ENCODE peak calls at places on chromosomes 16 and 17, in six cellular contexts. K, B, H, O, V and J are unnamed samples.
A peak's percentile ranks its signal among the peaks of the same experiment; 100 is the strongest.

GRCh38 chr17:38403491-38403890 is 24.8 kb upstream of the ARHGAP23 start:
- DNase-seq in V (no peak), H (no peak), O (no peak), B (no peak), K (peak; percentile 58), J (peak; percentile 28)

GRCh38 chr17:82106697-82107305 is 8.8 kb upstream of the FASN start:
- DNase-seq in B (no peak), K (no peak), O (no peak), H (peak; percentile 74), V (no peak), J (no peak)

GRCh38 chr17:51050291-51051033 is 70.2 kb downstream of the SPAG9 start:
- DNase-seq in H (no peak), V (no peak), O (no peak), B (no peak), K (no peak), J (no peak)

GRCh38 chr17:75869282-75870141 is 8.9 kb downstream of the TRIM47 start:
- DNase-seq in H (no peak), V (peak; percentile 51), B (no peak), K (peak; percentile 53), O (no peak), J (peak; percentile 79)

GRCh38 chr17:43212641-43213490 is 1.2 kb downstream of the TMEM106A start:
- DNase-seq in V (no peak), O (no peak), H (no peak), K (no peak), B (no peak), J (no peak)

GRCh38 chr16:59116744-59117143 is 382.6 kb upstream of the GOT2 start:
- DNase-seq in B (no peak), O (no peak), H (no peak), V (no peak), K (no peak), J (no peak)

GRCh38 chr16:67860589-67861398 is 12.1 kb upstream of the EDC4 start:
- DNase-seq in B (no peak), V (no peak), K (no peak), H (no peak), O (no peak), J (no peak)

GRCh38 chr16:9123871-9124270 is 32.4 kb downstream of the HAPSTR1 start:
- DNase-seq in B (no peak), H (peak; percentile 85), V (peak; percentile 33), O (no peak), K (no peak), J (no peak)

GRCh38 chr16:23301251-23302044 is 654 bp upstream of the SCNN1B start:
- DNase-seq in B (no peak), V (no peak), H (no peak), K (no peak), O (no peak), J (no peak)

GRCh38 chr17:35087731-35088646 is 24.5 kb upstream of the RFFL start:
- DNase-seq in O (no peak), H (peak; percentile 79), B (no peak), V (peak; percentile 55), K (peak; percentile 69), J (peak; percentile 52)

GRCh38 chr17:40309938-40310510 is 1.0 kb downstream of the RARA start:
- DNase-seq in O (no peak), K (peak; percentile 44), B (no peak), V (no peak), H (peak; percentile 63), J (no peak)

GRCh38 chr16:78782572-78782971 is 683.1 kb downstream of the WWOX start:
- DNase-seq in B (no peak), V (no peak), O (no peak), H (no peak), K (no peak), J (no peak)

GRCh38 chr17:16878084-16878483 is 93.8 kb downstream of the TNFRSF13B start:
- DNase-seq in B (no peak), V (no peak), H (no peak), K (no peak), O (no peak), J (no peak)

GRCh38 chr17:21113706-21114105 is 13.1 kb upstream of the DHRS7B start:
- DNase-seq in B (no peak), K (no peak), V (no peak), O (no peak), H (no peak), J (no peak)

GRCh38 chr16:80931985-80932720 is 74.5 kb downstream of the CMC2 start:
- DNase-seq in K (peak; percentile 84), B (no peak), V (peak; percentile 58), H (peak; percentile 73), O (peak; percentile 25), J (peak; percentile 74)

GRCh38 chr16:50696575-50697420 is 3.4 kb downstream of the NOD2 start:
- DNase-seq in H (peak; percentile 89), K (no peak), V (peak; percentile 81), O (no peak), B (no peak), J (peak; percentile 45)

GRCh38 chr16:78866556-78866955 is 734.0 kb downstream of the MAF start:
- DNase-seq in V (no peak), K (no peak), H (no peak), B (no peak), O (no peak), J (no peak)

GRCh38 chr17:73985466-73986015 is 217.9 kb upstream of the RPL38 start:
- DNase-seq in K (no peak), B (no peak), H (peak; percentile 58), V (no peak), O (no peak), J (no peak)

GRCh38 chr16:70161350-70161749 is 12.2 kb upstream of the CLEC18C start:
- DNase-seq in K (no peak), V (no peak), O (no peak), B (no peak), H (no peak), J (no peak)

GRCh38 chr17:42578282-42578869 is 847 bp upstream of the PSMC3IP start:
- DNase-seq in H (peak; percentile 82), K (peak; percentile 91), V (peak; percentile 66), B (no peak), O (no peak), J (peak; percentile 78)

GRCh38 chr17:28174352-28175046 is 132.0 kb downstream of the NLK start:
- DNase-seq in K (no peak), H (no peak), V (no peak), O (no peak), B (no peak), J (no peak)

GRCh38 chr16:25812215-25812614 is 120.5 kb downstream of the HS3ST4 start:
- DNase-seq in K (no peak), B (no peak), V (no peak), H (no peak), O (no peak), J (no peak)

DNA sequence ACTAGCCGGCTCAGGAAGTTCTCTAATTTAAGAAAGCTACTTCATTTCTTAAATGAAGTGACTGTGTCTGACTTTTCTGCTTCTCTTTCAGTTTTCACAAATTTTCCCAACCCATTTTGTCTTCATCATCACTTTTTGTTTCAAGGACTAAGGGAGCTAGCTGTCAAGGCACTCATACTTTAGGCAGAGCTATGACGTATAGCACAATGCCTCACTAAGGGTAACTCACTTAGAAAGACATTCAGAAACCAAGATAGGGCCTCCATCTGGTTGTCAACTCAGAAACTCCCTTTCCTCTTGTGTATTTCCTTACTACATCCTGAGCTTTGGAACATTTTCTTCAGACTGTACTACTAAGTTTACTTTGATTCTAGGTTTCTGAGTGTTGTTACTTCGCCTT is 397.9 kb downstream of the TOX3 start:
- DNase-seq in B (no peak), O (no peak), H (no peak), K (no peak), V (no peak), J (no peak)
- TF ChIP-seq CTCF in B (no peak), O (no peak), H (no peak), K (no peak), V (no peak), J (no peak)

GRCh38 chr16:57514371-57514770 is 22.0 kb downstream of the CCDC102A start:
- DNase-seq in K (no peak), H (no peak), V (no peak), B (no peak), O (no peak), J (no peak)
- H3K4me3 ChIP-seq in K (no peak overlapping the region), H (no peak overlapping the region), V (no peak overlapping the region), B (no peak overlapping the region), O (no peak overlapping the region), J (no peak overlapping the region)

GRCh38 chr16:30428055-30428454 is 1.8 kb downstream of the DCTPP1 start:
- DNase-seq in H (no peak), K (no peak), B (no peak), O (no peak), V (no peak), J (no peak)

GRCh38 chr16:30434852-30435251 is 5.0 kb upstream of the DCTPP1 start:
- DNase-seq in H (no peak), O (no peak), K (no peak), B (no peak), V (no peak), J (no peak)

GRCh38 chr16:30429678-30430427 is at the start of gene DCTPP1:
- DNase-seq in V (peak; percentile 95), H (peak; percentile 95), O (peak; percentile 98), B (peak; percentile 98), K (peak; percentile 94), J (peak; percentile 99)

GRCh38 chr16:30429418-30429677 is 482 bp downstream of the DCTPP1 start:
- DNase-seq in O (no peak), V (no peak), B (no peak), H (no peak), K (no peak), J (no peak)

DNA sequence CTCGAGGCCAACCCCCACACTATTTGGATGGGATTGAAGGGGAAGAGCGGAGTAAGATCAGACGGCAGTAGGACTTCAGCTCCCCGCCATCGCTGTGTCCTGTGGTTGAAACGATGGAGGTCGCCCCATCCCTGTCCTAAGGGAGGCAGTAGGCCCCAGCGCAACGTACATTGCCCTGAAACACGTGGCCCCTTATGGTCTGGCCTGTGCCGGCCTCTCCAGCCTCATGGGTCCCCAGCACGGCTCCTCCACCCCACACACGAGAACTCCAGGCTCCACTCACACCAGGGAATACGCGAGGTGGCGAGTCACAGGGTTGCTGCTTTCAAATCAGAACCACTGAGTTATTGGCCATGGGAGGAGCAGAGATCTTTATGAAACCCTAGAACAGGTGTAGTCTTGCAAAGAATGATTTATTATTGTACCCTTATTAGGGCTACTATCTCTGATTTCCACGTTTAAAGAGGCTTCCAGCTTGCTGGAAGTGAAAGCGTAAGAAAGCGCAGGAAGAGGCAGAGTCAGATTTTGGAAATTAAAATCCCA is 669 bp upstream of the DCTPP1 start:
- DNase-seq in K (peak; percentile 66), O (no peak), V (peak; percentile 23), H (no peak), B (no peak), J (no peak)
- TF ChIP-seq CTCF in K (no peak), O (no peak), V (peak; percentile 10), H (no peak), B (no peak), J (no peak)

DNA sequence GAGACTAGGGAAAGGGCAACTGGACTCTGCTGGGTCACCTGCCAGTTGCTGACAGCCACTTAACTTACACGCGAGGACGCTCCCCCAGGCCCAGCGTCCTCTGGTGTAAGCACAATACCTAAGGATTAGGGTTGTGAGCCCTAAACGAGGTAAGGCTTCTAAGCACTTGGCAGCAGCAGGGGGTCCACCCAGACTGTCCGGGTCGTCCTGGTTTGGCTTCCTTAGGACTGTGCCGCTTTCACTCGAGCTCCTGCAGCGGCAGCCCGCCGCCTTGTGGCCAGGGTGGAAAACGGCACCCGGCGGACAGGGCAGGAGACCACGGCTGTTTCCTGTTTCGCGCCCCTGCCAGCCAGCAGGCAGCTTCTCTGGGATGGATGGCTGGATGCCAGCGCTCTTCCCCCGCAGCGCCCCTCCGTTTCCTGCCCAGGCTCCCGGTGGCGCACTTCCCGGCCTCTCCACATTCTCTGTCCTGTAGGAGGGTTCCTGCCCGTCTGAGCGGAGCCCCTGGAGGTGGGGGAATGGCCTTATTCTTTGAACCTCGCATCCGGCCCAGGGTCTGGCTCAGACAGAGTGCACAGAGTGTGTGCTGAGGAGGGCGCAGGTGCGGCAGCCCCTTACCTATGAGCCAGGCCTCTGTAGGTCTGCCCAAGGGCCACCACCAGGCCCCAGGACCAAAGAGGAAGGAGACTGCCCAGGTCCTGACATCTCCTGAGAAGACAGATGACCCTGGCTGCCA is 47.0 kb upstream of the AMZ2 start:
- DNase-seq in O (no peak), V (peak; percentile 69), H (peak; percentile 87), B (no peak), K (peak; percentile 94), J (peak; percentile 74)
- H3K4me3 ChIP-seq in O (no peak overlapping the region), V (peak overlapping the region; percentile 44), H (peak overlapping the region; percentile 39), B (no peak overlapping the region), K (peak overlapping the region; percentile 29), J (peak overlapping the region; percentile 6)